ENCODE peak calls at places on chromosomes 3 and 15, in nine cellular contexts. Y, V, J, B, I, Q, T, M and S are unnamed samples.

GRCh38 chr3:4990061-4990460 is 10.8 kb downstream of the BHLHE40 start:
- DNase-seq in Y (no peak), V (peak; percentile 55), J (no peak), B (no peak), I (no peak), Q (no peak), T (no peak), M (no peak), S (no peak)

GRCh38 chr3:192514754-192515660 is 212.3 kb downstream of the FGF12 start:
- DNase-seq in Y (peak; percentile 80), V (no peak), J (no peak), B (peak; percentile 95), I (peak; percentile 61), Q (peak; percentile 81), T (peak; percentile 46), M (peak; percentile 80), S (no peak)

GRCh38 chr15:31434418-31435255 is 108.0 kb downstream of the KLF13 start:
- DNase-seq in Y (peak; percentile 87), V (peak; percentile 96), J (peak; percentile 53), B (no peak), I (no peak), Q (no peak), T (no peak), M (no peak), S (peak; percentile 91)

GRCh38 chr3:175266993-175267960 is 408.1 kb downstream of the NAALADL2 start:
- DNase-seq in Y (no peak), V (peak; percentile 78), J (peak; percentile 52), B (no peak), I (no peak), Q (no peak), T (no peak), M (no peak), S (peak; percentile 80)

GRCh38 chr3:51434746-51435323 is 43.8 kb downstream of the RBM15B start:
- DNase-seq in Y (no peak), V (peak; percentile 72), J (peak; percentile 43), B (peak; percentile 72), I (no peak), Q (peak; percentile 71), T (no peak), M (peak; percentile 14), S (peak; percentile 69)

GRCh38 chr3:173411288-173412064 is 13.9 kb downstream of the NLGN1 start:
- DNase-seq in Y (no peak), V (peak; percentile 65), J (peak; percentile 1), B (no peak), I (no peak), Q (peak; percentile 60), T (no peak), M (peak; percentile 35), S (peak; percentile 57)

GRCh38 chr15:74206801-74207281 is 4.3 kb upstream of the STRA6 start:
- DNase-seq in Y (peak; percentile 34), V (no peak), J (no peak), B (no peak), I (no peak), Q (peak; percentile 42), T (no peak), M (peak; percentile 54), S (no peak)

GRCh38 chr15:29252231-29252630 is 17.4 kb downstream of the NSMCE3 start:
- DNase-seq in Y (no peak), V (no peak), J (no peak), B (no peak), I (no peak), Q (no peak), T (no peak), M (no peak), S (no peak)

GRCh38 chr15:45544266-45545023 is 21.9 kb upstream of the SLC30A4 start:
- DNase-seq in Y (no peak), V (no peak), J (no peak), B (no peak), I (no peak), Q (no peak), T (no peak), M (no peak), S (no peak)

GRCh38 chr3:142489572-142490323 is 41.9 kb upstream of the XRN1 start:
- DNase-seq in Y (no peak), V (peak; percentile 17), J (no peak), B (no peak), I (no peak), Q (no peak), T (no peak), M (no peak), S (peak; percentile 8)

GRCh38 chr3:48952510-48953118 is 34.0 kb downstream of the ARIH2 start:
- DNase-seq in Y (no peak), V (peak; percentile 34), J (peak; percentile 33), B (peak; percentile 88), I (no peak), Q (peak; percentile 56), T (peak; percentile 7), M (peak; percentile 32), S (peak; percentile 18)

DNA sequence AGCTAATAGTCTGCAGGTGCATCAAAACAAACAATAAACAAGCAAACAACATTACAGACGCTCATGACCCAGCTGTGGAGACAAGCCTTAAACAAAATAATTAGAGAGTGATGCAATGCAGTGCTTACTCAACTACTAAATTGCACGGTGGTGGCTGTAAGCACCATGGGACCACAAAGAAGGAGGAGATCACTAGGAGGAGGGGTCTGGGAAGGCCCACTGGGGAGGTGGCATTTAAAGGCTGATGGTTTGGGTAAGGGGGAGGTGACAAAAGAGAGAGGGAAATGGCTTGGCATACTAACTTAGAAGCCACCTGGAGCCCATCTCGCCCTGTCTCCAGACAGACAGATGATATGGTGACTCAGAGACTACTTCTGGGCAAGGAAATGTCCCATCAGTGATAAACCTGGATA is 516.7 kb downstream of the FOXP1 start:
- DNase-seq in Y (no peak), V (peak; percentile 72), J (peak; percentile 64), B (no peak), I (no peak), Q (no peak), T (no peak), M (no peak), S (peak; percentile 69)
- H3K4me3 ChIP-seq in Y (no peak overlapping the region), V (no peak overlapping the region), J (peak overlapping the region; percentile 70), B (no peak overlapping the region), I (peak overlapping the region; percentile 77), Q (no peak overlapping the region), T (no peak overlapping the region), M (no peak overlapping the region), S (no peak overlapping the region)

DNA sequence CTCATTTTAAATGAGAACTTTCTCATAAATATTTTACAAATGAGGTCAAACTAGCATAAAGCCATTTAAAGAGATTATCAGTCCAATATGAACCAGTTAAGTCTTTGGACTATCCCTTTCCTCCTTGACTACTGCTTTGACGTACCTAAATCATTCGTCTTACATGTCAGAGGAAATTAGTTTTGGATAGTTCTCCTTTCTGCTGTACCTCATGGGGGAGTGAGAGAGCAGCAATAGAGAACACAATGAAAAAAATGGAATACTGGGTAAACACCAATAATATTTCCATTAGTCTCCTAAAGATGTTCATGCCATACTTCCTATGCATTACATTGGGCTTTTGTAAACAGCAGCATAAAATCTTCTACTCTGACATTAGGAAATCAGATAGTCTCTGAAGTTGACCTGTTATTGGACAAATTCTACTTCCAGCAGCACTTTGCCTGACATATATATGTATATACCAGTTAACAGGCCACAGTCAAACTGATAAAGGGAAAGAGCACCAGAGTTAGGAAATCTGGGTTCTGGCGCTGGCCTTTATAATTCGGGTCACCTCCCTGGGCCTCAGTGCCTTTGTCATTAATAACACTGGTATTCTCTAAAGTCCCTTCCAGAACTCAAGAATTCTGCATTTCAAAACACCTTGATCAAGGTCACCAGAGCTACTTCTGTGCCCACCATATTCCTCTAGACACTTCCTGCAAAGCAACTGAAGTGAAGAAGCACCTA is 26.8 kb downstream of the TIMMDC1 start:
- DNase-seq in Y (no peak), V (peak; percentile 43), J (no peak), B (no peak), I (no peak), Q (no peak), T (peak; percentile 2), M (no peak), S (peak; percentile 34)
- TF ChIP-seq CTCF in Y (no peak), V (peak; percentile 40), J (peak; percentile 49), B (peak; percentile 56), I (peak; percentile 13), Q (peak; percentile 39), T (no peak), M (peak; percentile 42), S (peak; percentile 51)

GRCh38 chr15:40160689-40161688 is at the start of gene BUB1B:
- DNase-seq in Y (peak; percentile 93), V (peak; percentile 94), J (peak; percentile 90), B (peak; percentile 98), I (peak; percentile 92), Q (peak; percentile 94), T (peak; percentile 83), M (peak; percentile 92), S (peak; percentile 90)

GRCh38 chr15:40160021-40160420 is 848 bp upstream of the BUB1B start:
- DNase-seq in Y (no peak), V (no peak), J (no peak), B (no peak), I (no peak), Q (no peak), T (no peak), M (no peak), S (no peak)

GRCh38 chr15:40163657-40164416 is 3.0 kb downstream of the BUB1B start:
- DNase-seq in Y (no peak), V (no peak), J (no peak), B (no peak), I (no peak), Q (no peak), T (no peak), M (no peak), S (no peak)

GRCh38 chr15:40161693-40162401 is 978 bp downstream of the BUB1B start:
- DNase-seq in Y (no peak), V (peak; percentile 3), J (no peak), B (no peak), I (no peak), Q (no peak), T (no peak), M (no peak), S (no peak)

GRCh38 chr15:40162552-40162951 is 1.7 kb downstream of the BUB1B start:
- DNase-seq in Y (no peak), V (no peak), J (no peak), B (no peak), I (no peak), Q (no peak), T (no peak), M (no peak), S (no peak)
- H3K4me3 ChIP-seq in Y (no peak overlapping the region), V (no peak overlapping the region), J (peak overlapping the region; percentile 81), B (peak overlapping the region; percentile 99), I (no peak overlapping the region), Q (no peak overlapping the region), T (peak overlapping the region; percentile 97), M (peak overlapping the region; percentile 67), S (peak overlapping the region; percentile 91)

GRCh38 chr15:77497942-77498361 is 77.3 kb downstream of the HMG20A start:
- DNase-seq in Y (no peak), V (no peak), J (no peak), B (no peak), I (peak; percentile 46), Q (peak; percentile 42), T (no peak), M (no peak), S (no peak)

GRCh38 chr15:77495806-77496589 is 75.3 kb downstream of the HMG20A start:
- DNase-seq in Y (no peak), V (peak; percentile 58), J (no peak), B (no peak), I (peak; percentile 60), Q (no peak), T (no peak), M (no peak), S (peak; percentile 32)

GRCh38 chr15:77496710-77497107 is 76.0 kb downstream of the HMG20A start:
- DNase-seq in Y (peak; percentile 92), V (peak; percentile 99), J (peak; percentile 69), B (peak; percentile 96), I (peak; percentile 91), Q (peak; percentile 90), T (peak; percentile 73), M (peak; percentile 71), S (peak; percentile 96)

GRCh38 chr15:77499087-77499765 is 78.5 kb downstream of the HMG20A start:
- DNase-seq in Y (no peak), V (no peak), J (no peak), B (no peak), I (peak; percentile 11), Q (no peak), T (no peak), M (no peak), S (peak; percentile 29)

GRCh38 chr15:77497108-77497737 is 76.5 kb downstream of the HMG20A start:
- DNase-seq in Y (no peak), V (peak; percentile 36), J (peak; percentile 46), B (peak; percentile 73), I (peak; percentile 86), Q (peak; percentile 64), T (no peak), M (peak; percentile 73), S (no peak)
- TF ChIP-seq CTCF in Y (no peak), V (no peak), J (no peak), B (peak; percentile 28), I (no peak), Q (no peak), T (no peak), M (peak; percentile 20), S (no peak)